ENCODE peak calls at places on chromosomes 2 and 18, in eight cellular contexts. One of them, this sample, is unnamed.
A peak's percentile ranks its signal among the peaks of the same experiment; 100 is the strongest.

GRCh38 chr2:19801367-19802087 is 100.3 kb downstream of the TTC32 start:
- DNase-seq in sigmoid colon: peak; percentile 94
- DNase-seq in AG04450: peak; percentile 94
- DNase-seq in body of pancreas: peak; percentile 27
- DNase-seq in astrocyte: peak; percentile 98
- DNase-seq in neural progenitor cell: no peak
- DNase-seq in epithelial cell of esophagus: peak; percentile 92
- DNase-seq in fibroblast of the aortic adventitia: peak; percentile 97
- DNase-seq in this sample: peak; percentile 98

GRCh38 chr2:25587361-25587760 is 86.0 kb downstream of the DTNB start:
- DNase-seq in epithelial cell of esophagus: peak; percentile 43
- DNase-seq in AG04450: peak; percentile 1
- DNase-seq in astrocyte: peak; percentile 61
- DNase-seq in body of pancreas: peak; percentile 12
- DNase-seq in neural progenitor cell: no peak
- DNase-seq in sigmoid colon: no peak
- DNase-seq in fibroblast of the aortic adventitia: peak; percentile 23
- DNase-seq in this sample: peak; percentile 37

GRCh38 chr2:5315512-5315911 is 376.7 kb upstream of the SOX11 start:
- DNase-seq in neural progenitor cell: peak; percentile 50
- DNase-seq in astrocyte: no peak
- DNase-seq in fibroblast of the aortic adventitia: no peak
- DNase-seq in AG04450: no peak
- DNase-seq in sigmoid colon: no peak
- DNase-seq in body of pancreas: no peak
- DNase-seq in epithelial cell of esophagus: no peak
- DNase-seq in this sample: no peak

GRCh38 chr2:207449673-207450072 is 80.1 kb upstream of the CREB1 start:
- DNase-seq in AG04450: no peak
- DNase-seq in sigmoid colon: no peak
- DNase-seq in body of pancreas: no peak
- DNase-seq in neural progenitor cell: no peak
- DNase-seq in fibroblast of the aortic adventitia: no peak
- DNase-seq in epithelial cell of esophagus: no peak
- DNase-seq in astrocyte: no peak
- DNase-seq in this sample: no peak

GRCh38 chr2:137938204-137938603 is 26.1 kb upstream of the HNMT start:
- DNase-seq in neural progenitor cell: no peak
- DNase-seq in epithelial cell of esophagus: no peak
- DNase-seq in astrocyte: peak; percentile 92
- DNase-seq in body of pancreas: no peak
- DNase-seq in sigmoid colon: no peak
- DNase-seq in AG04450: no peak
- DNase-seq in fibroblast of the aortic adventitia: peak; percentile 87
- DNase-seq in this sample: peak; percentile 64

GRCh38 chr18:65592419-65592818 is 158.4 kb upstream of the CDH7 start:
- DNase-seq in body of pancreas: no peak
- DNase-seq in astrocyte: no peak
- DNase-seq in neural progenitor cell: no peak
- DNase-seq in AG04450: no peak
- DNase-seq in epithelial cell of esophagus: peak; percentile 60
- DNase-seq in fibroblast of the aortic adventitia: no peak
- DNase-seq in sigmoid colon: no peak
- DNase-seq in this sample: no peak

GRCh38 chr2:146997945-146998344 is 846.9 kb upstream of the ACVR2A start:
- DNase-seq in sigmoid colon: no peak
- DNase-seq in neural progenitor cell: no peak
- DNase-seq in AG04450: no peak
- DNase-seq in epithelial cell of esophagus: no peak
- DNase-seq in body of pancreas: no peak
- DNase-seq in astrocyte: no peak
- DNase-seq in fibroblast of the aortic adventitia: peak; percentile 88
- DNase-seq in this sample: peak; percentile 49

GRCh38 chr2:32383858-32384257 is 27.0 kb downstream of the BIRC6 start:
- DNase-seq in body of pancreas: no peak
- DNase-seq in epithelial cell of esophagus: no peak
- DNase-seq in astrocyte: no peak
- DNase-seq in sigmoid colon: no peak
- DNase-seq in AG04450: no peak
- DNase-seq in fibroblast of the aortic adventitia: no peak
- DNase-seq in neural progenitor cell: no peak
- DNase-seq in this sample: no peak

GRCh38 chr18:21904856-21905255 is 164.3 kb downstream of the MIB1 start:
- DNase-seq in body of pancreas: peak; percentile 9
- DNase-seq in astrocyte: no peak
- DNase-seq in AG04450: no peak
- DNase-seq in sigmoid colon: no peak
- DNase-seq in epithelial cell of esophagus: no peak
- DNase-seq in neural progenitor cell: no peak
- DNase-seq in fibroblast of the aortic adventitia: peak; percentile 31
- DNase-seq in this sample: peak; percentile 22

GRCh38 chr2:36318547-36318946 is 37.0 kb upstream of the CRIM1 start:
- DNase-seq in body of pancreas: no peak
- DNase-seq in fibroblast of the aortic adventitia: peak; percentile 9
- DNase-seq in epithelial cell of esophagus: no peak
- DNase-seq in AG04450: no peak
- DNase-seq in astrocyte: no peak
- DNase-seq in neural progenitor cell: no peak
- DNase-seq in sigmoid colon: no peak
- DNase-seq in this sample: peak; percentile 20

GRCh38 chr18:42446195-42446594 is 491.2 kb downstream of the PIK3C3 start:
- DNase-seq in body of pancreas: no peak
- DNase-seq in AG04450: no peak
- DNase-seq in sigmoid colon: no peak
- DNase-seq in astrocyte: peak; percentile 98
- DNase-seq in neural progenitor cell: no peak
- DNase-seq in epithelial cell of esophagus: no peak
- DNase-seq in fibroblast of the aortic adventitia: peak; percentile 93
- DNase-seq in this sample: peak; percentile 81

GRCh38 chr2:172101008-172101706 is 1.5 kb downstream of the DLX2 start:
- DNase-seq in AG04450: no peak
- DNase-seq in body of pancreas: no peak
- DNase-seq in neural progenitor cell: peak; percentile 54
- DNase-seq in sigmoid colon: no peak
- DNase-seq in epithelial cell of esophagus: no peak
- DNase-seq in fibroblast of the aortic adventitia: peak; percentile 48
- DNase-seq in astrocyte: no peak
- DNase-seq in this sample: no peak

GRCh38 chr2:205965707-205966106 is 120.3 kb downstream of the INO80D start:
- DNase-seq in sigmoid colon: peak; percentile 41
- DNase-seq in neural progenitor cell: no peak
- DNase-seq in fibroblast of the aortic adventitia: no peak
- DNase-seq in body of pancreas: no peak
- DNase-seq in AG04450: no peak
- DNase-seq in astrocyte: no peak
- DNase-seq in epithelial cell of esophagus: peak; percentile 61
- DNase-seq in this sample: no peak
- H3K4me3 ChIP-seq in sigmoid colon: no peak overlapping the region
- H3K4me3 ChIP-seq in neural progenitor cell: no peak overlapping the region
- H3K4me3 ChIP-seq in fibroblast of the aortic adventitia: no peak overlapping the region
- H3K4me3 ChIP-seq in body of pancreas: no peak overlapping the region
- H3K4me3 ChIP-seq in AG04450: no peak overlapping the region
- H3K4me3 ChIP-seq in astrocyte: no peak overlapping the region
- H3K4me3 ChIP-seq in epithelial cell of esophagus: no peak overlapping the region
- H3K4me3 ChIP-seq in this sample: no peak overlapping the region

GRCh38 chr2:158463496-158464095 is 6.8 kb downstream of the PKP4 start:
- DNase-seq in body of pancreas: no peak
- DNase-seq in neural progenitor cell: no peak
- DNase-seq in astrocyte: no peak
- DNase-seq in epithelial cell of esophagus: no peak
- DNase-seq in sigmoid colon: no peak
- DNase-seq in AG04450: no peak
- DNase-seq in fibroblast of the aortic adventitia: no peak
- DNase-seq in this sample: peak; percentile 14

GRCh38 chr2:158459161-158460003 is 2.6 kb downstream of the PKP4 start:
- DNase-seq in sigmoid colon: no peak
- DNase-seq in body of pancreas: no peak
- DNase-seq in astrocyte: peak; percentile 6
- DNase-seq in AG04450: no peak
- DNase-seq in fibroblast of the aortic adventitia: peak; percentile 25
- DNase-seq in neural progenitor cell: no peak
- DNase-seq in epithelial cell of esophagus: peak; percentile 29
- DNase-seq in this sample: no peak

GRCh38 chr2:158460632-158461297 is 4.0 kb downstream of the PKP4 start:
- DNase-seq in body of pancreas: no peak
- DNase-seq in AG04450: no peak
- DNase-seq in sigmoid colon: no peak
- DNase-seq in astrocyte: no peak
- DNase-seq in epithelial cell of esophagus: peak; percentile 28
- DNase-seq in fibroblast of the aortic adventitia: peak; percentile 39
- DNase-seq in neural progenitor cell: no peak
- DNase-seq in this sample: no peak

GRCh38 chr2:158467248-158467647 is 10.5 kb downstream of the PKP4 start:
- DNase-seq in neural progenitor cell: no peak
- DNase-seq in sigmoid colon: no peak
- DNase-seq in astrocyte: no peak
- DNase-seq in fibroblast of the aortic adventitia: no peak
- DNase-seq in AG04450: no peak
- DNase-seq in epithelial cell of esophagus: no peak
- DNase-seq in body of pancreas: no peak
- DNase-seq in this sample: no peak

DNA sequence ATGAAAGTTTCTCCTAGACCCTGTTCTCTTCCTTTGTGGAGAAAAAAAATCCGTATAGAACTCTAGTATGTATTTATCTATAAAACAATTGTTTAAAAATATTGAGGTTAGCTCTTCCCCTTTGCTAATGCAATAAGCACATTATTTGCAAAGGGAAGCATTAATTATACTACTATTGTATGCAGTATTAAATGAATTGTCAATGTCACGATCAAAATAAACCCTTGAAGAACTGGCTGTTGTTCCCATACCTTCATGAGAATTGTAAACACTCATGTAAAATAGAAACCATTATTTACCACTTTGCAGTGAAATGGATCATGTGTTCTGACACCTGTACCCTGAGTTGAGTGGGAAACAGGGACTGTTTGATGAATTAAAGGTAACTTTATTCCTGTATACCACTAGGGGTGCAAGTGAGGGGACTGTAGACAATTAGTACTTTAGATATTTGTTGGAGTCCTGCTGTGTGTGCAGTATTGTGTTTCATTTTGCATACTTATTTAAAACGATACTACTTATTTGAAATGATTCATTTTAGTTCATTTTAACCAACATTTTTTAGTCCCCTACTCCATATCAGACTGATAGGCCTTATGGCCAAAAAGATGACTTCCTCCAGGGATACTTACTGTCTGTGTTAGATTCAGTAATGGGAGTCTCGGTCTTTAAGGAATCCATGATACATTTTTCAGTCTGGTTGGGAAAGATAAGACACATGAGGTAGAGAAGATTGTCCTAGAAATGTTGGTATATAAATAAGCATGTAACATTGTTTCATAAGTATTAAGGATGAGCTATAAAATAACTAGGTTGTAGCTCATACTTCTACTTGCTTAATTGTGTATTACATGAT is 7.9 kb downstream of the PKP4 start:
- DNase-seq in neural progenitor cell: peak; percentile 30
- DNase-seq in fibroblast of the aortic adventitia: peak; percentile 43
- DNase-seq in epithelial cell of esophagus: no peak
- DNase-seq in sigmoid colon: no peak
- DNase-seq in body of pancreas: no peak
- DNase-seq in AG04450: no peak
- DNase-seq in astrocyte: peak; percentile 26
- DNase-seq in this sample: peak; percentile 18
- TF ChIP-seq CTCF in neural progenitor cell: peak; percentile 69
- TF ChIP-seq CTCF in fibroblast of the aortic adventitia: peak; percentile 57
- TF ChIP-seq CTCF in epithelial cell of esophagus: peak; percentile 47
- TF ChIP-seq CTCF in sigmoid colon: no peak
- TF ChIP-seq CTCF in body of pancreas: peak; percentile 19
- TF ChIP-seq CTCF in AG04450: peak; percentile 56
- TF ChIP-seq CTCF in astrocyte: peak; percentile 52
- TF ChIP-seq CTCF in this sample: peak; percentile 59

GRCh38 chr2:118842687-118843491 is 4.6 kb downstream of the EN1 start:
- DNase-seq in astrocyte: no peak
- DNase-seq in AG04450: no peak
- DNase-seq in neural progenitor cell: peak; percentile 64
- DNase-seq in sigmoid colon: no peak
- DNase-seq in fibroblast of the aortic adventitia: no peak
- DNase-seq in body of pancreas: no peak
- DNase-seq in epithelial cell of esophagus: no peak
- DNase-seq in this sample: no peak

GRCh38 chr2:118841450-118841827 is 6.0 kb downstream of the EN1 start:
- DNase-seq in AG04450: no peak
- DNase-seq in body of pancreas: no peak
- DNase-seq in fibroblast of the aortic adventitia: no peak
- DNase-seq in sigmoid colon: no peak
- DNase-seq in epithelial cell of esophagus: no peak
- DNase-seq in neural progenitor cell: peak; percentile 29
- DNase-seq in astrocyte: no peak
- DNase-seq in this sample: no peak

GRCh38 chr2:118844261-118845004 is 3.0 kb downstream of the EN1 start:
- DNase-seq in astrocyte: no peak
- DNase-seq in body of pancreas: no peak
- DNase-seq in AG04450: no peak
- DNase-seq in neural progenitor cell: peak; percentile 26
- DNase-seq in fibroblast of the aortic adventitia: no peak
- DNase-seq in sigmoid colon: no peak
- DNase-seq in epithelial cell of esophagus: no peak
- DNase-seq in this sample: peak; percentile 62

GRCh38 chr2:118843492-118844132 is 3.8 kb downstream of the EN1 start:
- DNase-seq in neural progenitor cell: peak; percentile 27
- DNase-seq in sigmoid colon: no peak
- DNase-seq in AG04450: no peak
- DNase-seq in epithelial cell of esophagus: no peak
- DNase-seq in fibroblast of the aortic adventitia: no peak
- DNase-seq in body of pancreas: no peak
- DNase-seq in astrocyte: no peak
- DNase-seq in this sample: no peak

GRCh38 chr2:118841828-118842461 is 5.5 kb downstream of the EN1 start:
- DNase-seq in body of pancreas: no peak
- DNase-seq in fibroblast of the aortic adventitia: no peak
- DNase-seq in astrocyte: no peak
- DNase-seq in neural progenitor cell: peak; percentile 58
- DNase-seq in sigmoid colon: no peak
- DNase-seq in epithelial cell of esophagus: no peak
- DNase-seq in AG04450: no peak
- DNase-seq in this sample: no peak
- H3K4me3 ChIP-seq in body of pancreas: no peak overlapping the region
- H3K4me3 ChIP-seq in fibroblast of the aortic adventitia: peak overlapping the region; percentile 49
- H3K4me3 ChIP-seq in astrocyte: peak overlapping the region; percentile 46
- H3K4me3 ChIP-seq in neural progenitor cell: no peak overlapping the region
- H3K4me3 ChIP-seq in sigmoid colon: peak overlapping the region; percentile 29
- H3K4me3 ChIP-seq in epithelial cell of esophagus: no peak overlapping the region
- H3K4me3 ChIP-seq in AG04450: no peak overlapping the region
- H3K4me3 ChIP-seq in this sample: peak overlapping the region; percentile 46

DNA sequence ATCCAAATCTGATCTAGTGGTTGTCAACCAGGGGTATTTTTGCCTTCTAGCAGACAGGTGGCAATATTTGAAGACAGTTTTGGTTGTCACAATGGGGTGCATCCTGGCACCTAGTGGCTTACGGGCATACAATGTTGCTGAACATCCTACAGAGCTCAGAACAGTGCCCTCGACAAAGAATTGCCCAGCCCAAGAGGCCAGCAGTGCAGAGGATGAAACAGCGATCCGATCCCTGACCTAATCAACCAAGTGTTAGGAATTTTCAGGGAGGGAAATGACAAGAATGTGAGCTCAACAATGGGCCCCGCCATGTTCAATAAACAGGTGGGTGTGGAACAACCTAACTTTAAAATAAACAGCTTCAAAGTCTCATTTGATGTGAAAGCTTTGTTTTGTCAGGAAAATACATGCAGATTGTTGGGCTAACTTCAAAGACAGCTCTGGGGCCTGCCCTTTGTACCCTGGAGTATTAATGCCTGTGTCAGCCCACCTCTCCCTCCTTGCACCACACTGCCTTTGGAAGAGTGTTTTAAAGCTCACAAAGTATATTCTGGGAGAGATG is 22.5 kb upstream of the SCYGR5 start:
- DNase-seq in epithelial cell of esophagus: no peak
- DNase-seq in astrocyte: no peak
- DNase-seq in AG04450: no peak
- DNase-seq in neural progenitor cell: peak; percentile 28
- DNase-seq in sigmoid colon: no peak
- DNase-seq in body of pancreas: no peak
- DNase-seq in fibroblast of the aortic adventitia: no peak
- DNase-seq in this sample: no peak
- TF ChIP-seq CTCF in epithelial cell of esophagus: no peak
- TF ChIP-seq CTCF in astrocyte: no peak
- TF ChIP-seq CTCF in AG04450: no peak
- TF ChIP-seq CTCF in neural progenitor cell: no peak
- TF ChIP-seq CTCF in sigmoid colon: no peak
- TF ChIP-seq CTCF in body of pancreas: no peak
- TF ChIP-seq CTCF in fibroblast of the aortic adventitia: no peak
- TF ChIP-seq CTCF in this sample: no peak

This sample was measured in fibroblast of mammary gland.